ENCODE peak calls at places on chromosomes 1 and 21, in four cellular contexts. H is body of pancreas; M is spleen; W is CD8-positive, alpha-beta T cell. B is an unnamed sample. For H3K9me3, the result is how much of the 10 kb centered on the place peaks cover.

GRCh38 chr1:62800825-62801306 is 16.9 kb downstream of the ATG4C start:
- DNase-seq in H (peak), M (no peak), W (no peak), B (no peak)

GRCh38 chr1:208201241-208201640 is 42.9 kb downstream of the PLXNA2 start:
- DNase-seq in H (peak), M (no peak), W (no peak), B (peak)

GRCh38 chr1:223201967-223202366 is 58.9 kb upstream of the TLR5 start:
- DNase-seq in H (peak), M (no peak), W (no peak), B (no peak)

GRCh38 chr21:38258803-38259485 is 2.2 kb downstream of the KCNJ15 start:
- DNase-seq in H (no peak), M (no peak), W (no peak), B (no peak)

GRCh38 chr1:173024543-173024942 is 26.2 kb downstream of the TNFSF18 start:
- DNase-seq in H (no peak), M (no peak), W (no peak), B (no peak)

GRCh38 chr1:22971161-22972062 is 1.3 kb downstream of the LACTBL1 start:
- DNase-seq in H (no peak), M (peak), W (no peak), B (no peak)

GRCh38 chr1:21291964-21292363 is 1.7 kb upstream of the ECE1 start:
- DNase-seq in H (no peak), M (no peak), W (no peak), B (no peak)

GRCh38 chr1:21293537-21294265 is 3.4 kb upstream of the ECE1 start:
- DNase-seq in H (no peak), M (peak), W (no peak), B (no peak)

DNA sequence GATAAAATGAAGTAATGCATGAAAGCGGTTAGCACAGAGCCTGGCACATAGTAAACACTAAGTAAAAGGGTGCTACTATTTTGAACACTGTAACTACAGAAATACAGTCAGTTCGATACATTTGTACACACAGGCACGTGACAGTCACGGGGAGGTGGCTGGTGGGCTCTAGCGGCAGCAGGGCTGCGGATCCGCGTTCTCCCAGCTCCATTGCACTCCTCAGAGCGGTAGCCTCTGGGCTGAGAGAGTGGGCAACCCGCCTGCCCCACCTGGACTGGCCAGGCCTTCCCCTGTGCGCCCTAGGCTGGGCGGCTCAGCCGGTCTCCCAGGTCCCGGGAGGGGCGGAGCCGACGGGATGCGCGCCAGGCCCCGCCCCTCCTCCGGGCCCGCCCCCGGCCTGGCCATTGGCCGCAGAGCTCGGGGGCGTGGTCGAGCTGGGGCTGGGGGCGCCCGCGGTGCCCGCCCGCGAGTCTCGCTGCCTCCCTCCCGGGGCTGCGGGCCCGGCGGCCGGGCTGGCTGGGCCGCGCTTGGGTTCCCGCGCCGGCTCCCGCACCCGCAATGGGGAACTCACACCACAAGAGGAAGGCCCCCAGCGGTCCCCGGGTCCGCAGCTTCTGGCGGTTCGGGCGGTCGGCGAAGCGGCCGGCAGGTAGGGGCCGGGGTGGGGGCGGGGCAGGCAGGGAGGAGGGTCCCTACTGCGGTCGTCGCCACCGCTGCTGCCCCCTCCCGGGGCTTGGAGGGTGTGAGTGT is 51.1 kb upstream of the SYNC start:
- DNase-seq in H (peak), M (peak), W (peak), B (peak)
- H3K27ac ChIP-seq in H (peak), M (no peak), W (no peak), B (no peak)

GRCh38 chr1:154414606-154415005 is 9.5 kb downstream of the IL6R start:
- DNase-seq in H (peak), M (no peak), W (no peak), B (no peak)

GRCh38 chr1:154418898-154419619 is 13.9 kb downstream of the IL6R start:
- DNase-seq in H (no peak), M (peak), W (no peak), B (no peak)

GRCh38 chr1:154417338-154417608 is 12.1 kb downstream of the IL6R start:
- DNase-seq in H (no peak), M (no peak), W (no peak), B (no peak)

GRCh38 chr1:154418062-154418897 is 13.1 kb downstream of the IL6R start:
- DNase-seq in H (peak), M (no peak), W (no peak), B (no peak)

DNA sequence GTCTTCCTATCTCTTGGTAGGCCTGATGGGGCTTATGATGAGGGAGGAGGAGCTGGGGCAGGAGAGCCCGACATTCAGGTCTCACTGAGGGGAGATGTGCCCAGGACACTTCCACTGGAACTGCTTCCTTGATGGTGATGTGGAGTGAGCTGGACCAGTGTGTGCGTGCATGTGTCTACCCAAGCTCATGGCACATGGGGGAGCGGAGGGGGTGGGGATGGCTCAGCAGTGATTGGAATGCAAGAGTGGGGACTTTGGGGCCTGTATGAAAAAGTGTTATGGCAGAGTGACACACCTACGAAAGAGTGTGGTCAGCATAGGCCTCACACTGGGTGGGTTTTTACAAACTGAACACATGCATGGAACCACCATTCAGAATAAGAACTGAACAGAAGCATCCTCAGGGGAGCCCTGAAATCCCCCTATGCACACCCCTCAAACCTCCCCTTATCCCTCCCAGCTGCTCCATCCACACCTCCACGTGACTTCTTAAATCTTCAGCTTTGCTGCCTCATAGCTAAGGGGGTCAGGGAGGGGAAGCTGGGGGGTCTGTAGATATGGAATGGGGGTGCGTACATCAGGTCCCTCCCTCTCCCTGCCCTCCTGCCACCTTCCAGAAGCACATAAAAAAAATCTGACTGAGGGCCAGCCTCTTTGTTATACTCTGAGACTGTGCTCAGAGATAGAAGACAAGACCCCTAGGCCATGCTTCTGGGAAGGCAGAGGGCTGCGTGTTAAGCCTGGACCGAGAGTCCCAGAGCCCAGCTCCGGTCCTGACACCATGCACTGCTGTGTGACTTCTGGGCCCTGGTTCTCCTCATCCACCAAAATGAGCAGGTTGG is 11.6 kb downstream of the IL6R start:
- DNase-seq in H (no peak), M (no peak), W (no peak), B (no peak)
- TF ChIP-seq CTCF in H (no peak), M (no peak), W (no peak), B (no peak)

DNA sequence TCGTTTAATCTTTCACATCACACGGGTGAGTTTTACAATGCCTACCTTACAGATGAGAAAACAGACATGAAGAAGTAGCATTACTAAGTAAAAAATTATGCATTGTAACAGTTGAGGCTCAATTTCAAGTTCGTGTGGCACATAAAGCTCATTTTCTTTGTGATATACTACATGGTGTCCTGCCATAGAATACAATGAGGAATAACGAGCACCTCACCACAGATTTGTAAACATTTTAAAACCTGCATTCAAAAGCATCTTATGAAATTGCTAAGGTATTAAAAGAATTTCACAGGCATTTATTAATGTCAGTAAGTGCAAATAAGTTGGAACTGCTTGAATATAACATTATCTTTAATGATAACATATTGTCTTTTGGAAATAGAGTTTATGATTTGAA is 47.8 kb upstream of the DEPDC1 start:
- DNase-seq in H (no peak), M (no peak), W (no peak), B (no peak)
- H3K9me3 ChIP-seq in H (under half), M (under half), W (under half), B (under half)

DNA sequence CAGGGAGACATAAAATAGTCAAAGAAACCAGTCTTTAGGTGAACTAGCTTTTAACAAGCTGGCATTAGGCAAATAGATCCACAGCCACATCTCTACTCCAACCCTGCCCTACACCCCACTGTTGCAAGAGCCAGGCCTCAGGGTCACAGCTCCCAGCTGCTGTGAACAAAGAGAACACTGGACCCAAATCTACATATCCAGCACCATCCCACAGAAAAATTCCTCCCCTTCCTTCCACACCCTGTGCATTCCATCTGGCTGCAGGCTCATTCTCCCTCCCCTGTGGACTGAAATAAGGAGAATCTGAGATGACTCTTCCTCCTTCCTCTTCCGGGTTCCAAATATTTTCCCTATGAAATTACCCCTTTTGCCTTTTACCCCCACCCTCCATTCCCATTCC is 23.2 kb downstream of the DLGAP3 start:
- DNase-seq in H (no peak), M (no peak), W (no peak), B (no peak)
- H3K27ac ChIP-seq in H (no peak), M (no peak), W (no peak), B (no peak)

DNA sequence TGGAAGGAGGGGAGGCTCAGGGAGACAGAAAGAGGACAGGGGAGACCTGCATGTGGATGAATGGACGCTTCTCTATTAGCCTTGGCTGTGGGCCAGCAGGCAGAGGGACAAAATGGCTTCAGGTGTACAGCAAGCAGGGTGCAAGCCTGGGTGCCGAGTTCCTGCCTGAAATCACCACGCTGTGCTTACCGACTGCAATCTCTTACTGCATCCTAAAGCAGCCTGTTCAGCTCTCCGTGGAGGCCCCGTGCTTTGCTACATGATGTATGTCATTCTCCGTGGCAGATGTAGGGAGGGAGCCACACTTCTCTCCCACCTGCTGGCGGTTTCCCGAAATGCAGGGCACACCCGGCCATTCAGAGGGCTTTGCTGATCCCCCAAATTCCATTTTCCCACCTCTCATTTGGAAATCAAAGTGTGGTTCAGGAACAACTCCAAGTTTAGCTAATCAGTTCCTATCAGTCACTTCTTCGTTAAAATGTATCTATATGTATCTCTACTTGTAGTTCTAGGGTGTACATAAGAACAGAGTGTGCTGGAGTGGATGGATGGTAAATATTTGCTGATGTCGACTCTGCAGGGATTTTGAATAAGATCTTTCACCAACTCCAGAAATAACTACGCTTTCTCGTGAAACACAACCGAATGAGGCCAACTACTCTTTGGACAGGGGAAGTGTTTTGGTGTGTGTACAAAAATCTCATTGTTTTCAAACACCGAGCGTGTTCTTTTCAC is 122.3 kb upstream of the BACE2 start:
- DNase-seq in H (peak), M (no peak), W (no peak), B (no peak)
- TF ChIP-seq CTCF in H (peak), M (no peak), W (no peak), B (peak)

DNA sequence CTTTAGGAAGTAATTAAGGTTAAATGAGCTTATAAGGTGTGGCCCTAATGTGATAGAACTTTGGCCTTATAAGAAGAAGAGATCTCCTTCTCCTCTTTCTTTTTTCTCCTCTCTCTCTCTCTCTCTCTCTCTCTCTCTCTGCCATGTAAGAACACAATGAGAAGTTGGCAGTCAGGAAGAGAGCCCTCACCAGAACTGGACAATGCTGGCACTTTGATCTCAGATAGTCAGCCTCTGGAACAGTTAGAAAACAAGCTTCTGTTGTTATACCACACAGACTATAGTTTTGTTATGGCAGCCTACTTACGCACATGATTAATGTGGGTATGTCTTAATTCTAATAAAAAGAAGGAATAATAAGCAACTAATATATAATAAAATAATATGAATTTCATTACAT is 444.2 kb upstream of the LRRC7 start:
- DNase-seq in H (no peak), M (no peak), W (no peak), B (no peak)
- H3K9me3 ChIP-seq in H (under half), M (under half), W (under half), B (under half)

B was measured in heart right ventricle.